ENCODE peak calls at places on chromosomes 13 and 19, in five cellular contexts. W is colonic mucosa; C is CD4-positive, alpha-beta T cell; Q is foreskin keratinocyte; T is heart right ventricle. U is an unnamed sample.
A peak's percentile ranks its signal among the peaks of the same experiment; 100 is the strongest.

GRCh38 chr13:21884299-21884878 is 213.5 kb downstream of the FGF9 start:
- DNase-seq in C (no peak), Q (no peak), W (no peak), T (no peak), U (no peak)

GRCh38 chr19:54179921-54180452 is 7.0 kb upstream of the TMC4 start:
- DNase-seq in Q (peak; percentile 35), C (no peak), W (peak; percentile 75), T (no peak), U (peak; percentile 39)

GRCh38 chr19:3719868-3720532 is 11.8 kb downstream of the TJP3 start:
- DNase-seq in T (no peak), Q (no peak), W (no peak), C (no peak), U (no peak)

GRCh38 chr13:113532156-113532806 is 41.8 kb upstream of the DCUN1D2 start:
- DNase-seq in C (no peak), W (no peak), T (no peak), Q (peak; percentile 74), U (no peak)

GRCh38 chr13:22061806-22062391 is 391.0 kb downstream of the FGF9 start:
- DNase-seq in W (no peak), T (no peak), C (peak; percentile 20), Q (no peak), U (no peak)

GRCh38 chr19:1018393-1018792 is 2.5 kb downstream of the TMEM259 start:
- DNase-seq in C (no peak), T (no peak), W (no peak), Q (no peak), U (no peak)

GRCh38 chr19:1361601-1362384 is 21.9 kb upstream of the NDUFS7 start:
- DNase-seq in C (no peak), T (no peak), W (no peak), Q (no peak), U (no peak)

GRCh38 chr13:44273991-44274810 is 99.4 kb upstream of the SERP2 start:
- DNase-seq in Q (peak; percentile 50), C (no peak), T (no peak), W (no peak), U (no peak)

GRCh38 chr19:48512504-48513288 is 1.1 kb upstream of the LMTK3 start:
- DNase-seq in C (no peak), Q (no peak), T (no peak), W (no peak), U (no peak)

GRCh38 chr13:53151692-53152421 is 123.2 kb downstream of the OLFM4 start:
- DNase-seq in T (peak; percentile 17), Q (no peak), W (peak; percentile 60), C (no peak), U (no peak)

GRCh38 chr19:4369888-4370260 is 26.5 kb downstream of the MPND start:
- DNase-seq in Q (no peak), T (no peak), W (peak; percentile 68), C (peak; percentile 58), U (peak; percentile 44)

GRCh38 chr13:68078457-68078856 is 848.3 kb upstream of the PCDH9 start:
- DNase-seq in W (no peak), C (no peak), T (no peak), Q (peak; percentile 62), U (no peak)
- H3K27ac ChIP-seq in W (no peak overlapping the region), C (no peak overlapping the region), T (no peak overlapping the region), Q (no peak overlapping the region), U (no peak overlapping the region)

GRCh38 chr13:67614577-67614976 is 384.4 kb upstream of the PCDH9 start:
- DNase-seq in C (no peak), W (no peak), Q (no peak), T (no peak), U (no peak)

GRCh38 chr13:67619346-67619745 is 389.2 kb upstream of the PCDH9 start:
- DNase-seq in Q (no peak), W (no peak), C (no peak), T (no peak), U (no peak)

GRCh38 chr13:67620665-67621064 is 390.5 kb upstream of the PCDH9 start:
- DNase-seq in T (no peak), W (no peak), C (no peak), Q (no peak), U (no peak)

GRCh38 chr13:67623630-67624029 is 393.5 kb upstream of the PCDH9 start:
- DNase-seq in T (no peak), Q (no peak), W (no peak), C (no peak), U (no peak)

DNA sequence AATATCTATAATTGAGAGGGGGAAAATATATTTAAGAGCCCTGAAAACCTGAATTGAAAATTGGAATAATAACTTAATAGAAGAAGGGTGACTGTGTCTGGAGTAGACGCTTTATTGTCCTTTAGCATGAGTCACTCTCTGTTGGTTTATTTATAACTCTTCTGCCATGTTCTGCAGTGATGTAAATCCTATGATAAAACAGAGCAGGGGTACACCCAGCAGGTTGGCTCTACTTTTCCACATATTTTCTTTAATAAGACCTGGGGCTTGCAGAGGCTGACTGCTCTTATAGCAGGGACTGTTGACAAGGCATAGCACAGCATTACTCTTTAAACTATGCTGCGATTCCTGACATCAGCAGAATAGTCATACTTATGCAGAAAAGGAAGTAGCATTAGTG is 389.9 kb upstream of the PCDH9 start:
- DNase-seq in Q (no peak), C (no peak), T (no peak), W (no peak), U (no peak)
- H3K27ac ChIP-seq in Q (no peak overlapping the region), C (no peak overlapping the region), T (no peak overlapping the region), W (no peak overlapping the region), U (no peak overlapping the region)

DNA sequence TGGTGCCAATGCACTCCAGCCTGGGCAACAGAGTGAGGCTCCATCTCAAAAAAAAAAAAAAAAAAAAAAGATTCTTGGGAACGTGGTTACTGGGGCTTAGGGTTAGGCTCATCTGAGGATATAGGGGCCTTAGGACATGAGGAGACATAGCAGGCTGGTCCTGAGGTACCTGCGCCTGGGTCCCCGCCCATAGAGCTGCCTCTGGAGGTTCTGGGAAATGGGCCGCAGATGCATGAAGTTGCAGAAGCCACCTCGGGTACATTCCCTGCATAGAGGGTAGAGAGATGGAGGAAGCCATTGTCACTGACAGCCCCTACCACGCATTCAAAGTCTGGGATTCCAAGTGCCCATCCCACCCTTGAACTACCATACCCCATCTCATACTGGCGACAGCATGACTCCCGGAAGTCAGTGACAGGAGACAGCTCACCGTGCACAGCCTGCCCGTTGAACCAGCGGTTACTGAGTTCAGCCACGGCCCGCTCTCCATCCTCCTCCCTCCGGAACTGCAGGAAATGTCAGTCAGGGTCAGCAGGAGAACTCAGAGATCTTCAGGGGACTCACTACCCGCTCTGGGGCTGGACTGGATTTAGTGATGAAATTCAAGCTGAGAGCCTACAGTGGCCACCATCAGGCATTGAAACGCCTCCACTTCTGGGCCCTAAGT is 1.4 kb downstream of the U2AF1L4 start:
- DNase-seq in C (no peak), Q (no peak), W (no peak), T (no peak), U (no peak)
- H3K27ac ChIP-seq in C (peak overlapping the region; percentile 98), Q (no peak overlapping the region), W (peak overlapping the region; percentile 100), T (peak overlapping the region; percentile 100), U (no peak overlapping the region)

GRCh38 chr19:10800488-10800887 is 35.5 kb downstream of the TMED1 start:
- DNase-seq in C (no peak), T (peak; percentile 46), Q (no peak), W (no peak), U (peak; percentile 31)

GRCh38 chr19:10796653-10797052 is 39.4 kb downstream of the TMED1 start:
- DNase-seq in T (no peak), Q (no peak), W (no peak), C (no peak), U (no peak)

GRCh38 chr19:10797078-10797477 is 38.9 kb downstream of the TMED1 start:
- DNase-seq in Q (no peak), C (peak; percentile 27), W (no peak), T (no peak), U (no peak)

GRCh38 chr19:10802479-10802878 is 33.5 kb downstream of the TMED1 start:
- DNase-seq in Q (no peak), C (no peak), W (no peak), T (no peak), U (no peak)

DNA sequence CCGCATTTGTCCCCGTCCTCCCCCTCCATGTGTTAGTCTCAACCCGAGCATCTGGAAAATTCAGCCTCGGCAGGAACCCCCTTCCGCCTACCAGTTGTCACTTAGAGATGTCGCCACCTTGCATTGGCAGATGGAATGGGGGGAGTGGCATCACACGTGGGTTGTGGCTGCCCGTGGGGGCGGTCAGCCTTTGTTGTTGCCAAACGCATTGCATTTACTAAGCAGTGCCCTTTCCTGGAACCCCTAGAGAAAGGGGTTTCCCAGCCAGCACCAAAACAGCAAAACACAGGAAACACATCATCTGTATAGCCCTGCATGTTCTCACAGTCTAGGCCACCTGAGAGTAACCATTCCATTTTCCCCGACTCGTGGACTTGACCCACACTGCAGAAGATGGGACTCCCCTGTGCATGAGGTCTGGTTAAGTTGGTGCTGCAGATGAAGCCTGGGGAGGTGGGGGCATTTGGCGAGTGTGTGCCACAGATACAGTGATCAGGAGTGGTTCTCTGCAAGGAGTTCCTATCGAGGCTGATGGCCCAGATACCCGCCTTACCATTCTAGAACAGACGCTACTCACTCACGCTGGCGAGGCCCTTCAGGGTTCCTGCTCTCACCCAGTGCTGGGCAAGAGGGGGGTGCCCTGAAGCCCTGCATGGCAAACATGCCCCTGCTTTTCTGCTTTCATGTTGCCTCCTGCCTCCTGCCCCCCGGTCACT is 38.3 kb downstream of the TMED1 start:
- DNase-seq in T (no peak), Q (no peak), C (peak; percentile 63), W (no peak), U (no peak)
- H3K27ac ChIP-seq in T (no peak overlapping the region), Q (no peak overlapping the region), C (peak overlapping the region; percentile 59), W (no peak overlapping the region), U (peak overlapping the region; percentile 54)

DNA sequence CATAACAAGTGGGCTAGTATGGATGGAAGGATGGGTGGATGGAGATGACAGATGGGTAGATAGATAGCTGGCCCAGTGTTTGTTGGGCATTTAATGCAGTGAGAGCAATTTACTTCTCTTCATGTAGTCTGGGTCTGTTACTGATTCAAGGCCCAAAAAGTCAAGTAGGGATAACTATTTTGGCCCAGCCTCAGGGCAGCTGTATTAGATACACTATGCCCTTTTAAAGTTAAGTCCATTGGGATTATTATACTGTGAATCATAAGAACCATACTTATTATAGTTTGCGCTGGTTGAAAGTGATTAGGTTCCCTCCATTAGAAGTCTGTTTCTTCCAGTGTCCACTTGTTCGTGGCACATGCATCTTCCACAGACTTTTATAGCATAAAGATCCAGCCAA is 4.7 kb downstream of the ITGBL1 start:
- DNase-seq in W (no peak), Q (no peak), C (no peak), T (no peak), U (no peak)
- H3K27ac ChIP-seq in W (no peak overlapping the region), Q (no peak overlapping the region), C (no peak overlapping the region), T (no peak overlapping the region), U (no peak overlapping the region)